ENCODE peak calls at places on chromosome 2, in ten cellular contexts. D, J, H, Z, K, A, F, Q, Y and B are unnamed samples.
A peak's percentile ranks its signal among the peaks of the same experiment; 100 is the strongest.

GRCh38 chr2:134170269-134170668 is 83.6 kb upstream of the MGAT5 start:
- DNase-seq in Y (no peak), Z (no peak), F (no peak), J (no peak), Q (no peak), D (peak; percentile 59), A (no peak), H (no peak), K (no peak), B (no peak)

GRCh38 chr2:20539133-20539719 is 92.4 kb downstream of the RHOB start:
- DNase-seq in A (no peak), K (no peak), Z (no peak), Q (no peak), Y (no peak), F (no peak), J (no peak), D (peak; percentile 32), H (no peak), B (no peak)

GRCh38 chr2:127917916-127918315 is 32.2 kb upstream of the AMMECR1L start:
- DNase-seq in F (no peak), A (no peak), Y (no peak), H (no peak), D (peak; percentile 15), K (peak; percentile 16), Z (no peak), Q (no peak), J (peak; percentile 5), B (no peak)

GRCh38 chr2:174888136-174888535 is 117.0 kb downstream of the CHN1 start:
- DNase-seq in F (no peak), A (no peak), D (peak; percentile 85), Y (no peak), Q (no peak), H (no peak), Z (no peak), J (peak; percentile 49), K (no peak), B (no peak)

GRCh38 chr2:64914735-64915509 is 74.3 kb upstream of the SLC1A4 start:
- DNase-seq in J (peak; percentile 9), F (no peak), D (peak; percentile 63), H (no peak), Q (no peak), Y (no peak), A (peak; percentile 54), Z (peak; percentile 36), K (no peak), B (no peak)

GRCh38 chr2:189144700-189145211 is 34.8 kb downstream of the COL5A2 start:
- DNase-seq in Z (no peak), Y (peak; percentile 77), J (peak; percentile 46), H (no peak), A (no peak), Q (no peak), F (no peak), K (no peak), D (peak; percentile 87), B (no peak)

GRCh38 chr2:14778015-14778414 is 145.5 kb downstream of the LRATD1 start:
- DNase-seq in D (peak; percentile 26), Q (peak; percentile 84), A (no peak), K (no peak), Z (no peak), H (no peak), F (no peak), J (peak; percentile 84), Y (no peak), B (no peak)

GRCh38 chr2:102439065-102439695 is 16.2 kb downstream of the IL18RAP start:
- DNase-seq in D (peak; percentile 71), K (peak; percentile 77), F (no peak), H (no peak), Z (no peak), Y (no peak), J (peak; percentile 73), Q (peak; percentile 60), A (no peak), B (no peak)

GRCh38 chr2:121281694-121282093 is 3.3 kb downstream of the TFCP2L1 start:
- DNase-seq in K (no peak), Z (no peak), H (no peak), Q (no peak), J (no peak), Y (no peak), A (no peak), F (no peak), D (no peak), B (no peak)

GRCh38 chr2:121284424-121285076 is 452 bp downstream of the TFCP2L1 start:
- DNase-seq in J (no peak), K (no peak), Q (peak; percentile 29), A (no peak), F (no peak), D (no peak), Z (no peak), H (no peak), Y (no peak), B (no peak)

GRCh38 chr2:121283670-121284245 is 1.2 kb downstream of the TFCP2L1 start:
- DNase-seq in Q (peak; percentile 41), F (no peak), Y (no peak), Z (no peak), H (no peak), K (no peak), D (no peak), J (no peak), A (no peak), B (no peak)

GRCh38 chr2:121281107-121281506 is 3.9 kb downstream of the TFCP2L1 start:
- DNase-seq in K (no peak), Y (no peak), J (no peak), Z (no peak), A (no peak), H (no peak), F (no peak), Q (no peak), D (no peak), B (no peak)

GRCh38 chr2:121282800-121283382 is 2.1 kb downstream of the TFCP2L1 start:
- DNase-seq in J (no peak), F (no peak), K (no peak), Q (no peak), H (no peak), A (no peak), D (no peak), Z (no peak), Y (no peak), B (peak; percentile 44)
- H3K4me3 ChIP-seq in J (no peak overlapping the region), F (no peak overlapping the region), K (no peak overlapping the region), Q (peak overlapping the region; percentile 63), H (no peak overlapping the region), A (no peak overlapping the region), D (no peak overlapping the region), Z (no peak overlapping the region), Y (no peak overlapping the region), B (no peak overlapping the region)

GRCh38 chr2:98445708-98446577 is 1.3 kb downstream of the INPP4A start:
- DNase-seq in Z (no peak), D (no peak), J (no peak), K (no peak), H (peak; percentile 40), F (peak; percentile 48), A (no peak), Y (no peak), Q (no peak), B (no peak)

GRCh38 chr2:98452396-98453027 is 7.9 kb downstream of the INPP4A start:
- DNase-seq in J (no peak), A (no peak), Y (no peak), K (no peak), Q (no peak), D (no peak), Z (no peak), H (no peak), F (no peak), B (no peak)

GRCh38 chr2:98445167-98445522 is 487 bp downstream of the INPP4A start:
- DNase-seq in Q (peak; percentile 24), Y (no peak), H (no peak), A (no peak), F (no peak), D (no peak), J (no peak), Z (no peak), K (no peak), B (no peak)

GRCh38 chr2:98446850-98447249 is 2.2 kb downstream of the INPP4A start:
- DNase-seq in D (no peak), K (no peak), Y (no peak), J (no peak), H (no peak), F (no peak), Z (no peak), A (no peak), Q (no peak), B (no peak)

GRCh38 chr2:98448441-98449145 is 3.9 kb downstream of the INPP4A start:
- DNase-seq in J (no peak), Z (no peak), Y (no peak), A (no peak), K (no peak), Q (no peak), H (no peak), D (no peak), F (peak; percentile 84), B (no peak)
- H3K4me3 ChIP-seq in J (no peak overlapping the region), Z (no peak overlapping the region), Y (no peak overlapping the region), A (no peak overlapping the region), K (no peak overlapping the region), Q (no peak overlapping the region), H (no peak overlapping the region), D (no peak overlapping the region), F (peak overlapping the region; percentile 59), B (no peak overlapping the region)

GRCh38 chr2:27765621-27766286 is 5.8 kb upstream of the MRPL33 start:
- DNase-seq in H (no peak), Y (no peak), D (peak; percentile 24), Q (peak; percentile 24), A (peak; percentile 76), Z (no peak), K (no peak), F (peak; percentile 62), J (peak; percentile 48), B (no peak)
- H3K4me3 ChIP-seq in H (no peak overlapping the region), Y (no peak overlapping the region), D (peak overlapping the region; percentile 15), Q (no peak overlapping the region), A (peak overlapping the region; percentile 4), Z (no peak overlapping the region), K (peak overlapping the region; percentile 27), F (peak overlapping the region; percentile 41), J (no peak overlapping the region), B (no peak overlapping the region)

GRCh38 chr2:16241166-16242160 is 301.1 kb downstream of the MYCN start:
- DNase-seq in Y (no peak), Z (no peak), F (no peak), Q (no peak), K (no peak), D (no peak), H (peak; percentile 97), A (no peak), J (no peak), B (no peak)

GRCh38 chr2:16244153-16244965 is 304.0 kb downstream of the MYCN start:
- DNase-seq in F (no peak), D (no peak), H (peak; percentile 100), A (no peak), Q (no peak), Y (no peak), K (no peak), J (no peak), Z (no peak), B (no peak)

GRCh38 chr2:16242906-16243305 is 302.6 kb downstream of the MYCN start:
- DNase-seq in D (no peak), H (peak; percentile 91), Z (no peak), Q (no peak), J (no peak), K (no peak), Y (no peak), F (no peak), A (no peak), B (no peak)

GRCh38 chr2:16244966-16245320 is 304.6 kb downstream of the MYCN start:
- DNase-seq in A (no peak), D (no peak), J (no peak), Z (no peak), H (peak; percentile 99), Q (no peak), Y (no peak), K (no peak), F (no peak), B (no peak)

DNA sequence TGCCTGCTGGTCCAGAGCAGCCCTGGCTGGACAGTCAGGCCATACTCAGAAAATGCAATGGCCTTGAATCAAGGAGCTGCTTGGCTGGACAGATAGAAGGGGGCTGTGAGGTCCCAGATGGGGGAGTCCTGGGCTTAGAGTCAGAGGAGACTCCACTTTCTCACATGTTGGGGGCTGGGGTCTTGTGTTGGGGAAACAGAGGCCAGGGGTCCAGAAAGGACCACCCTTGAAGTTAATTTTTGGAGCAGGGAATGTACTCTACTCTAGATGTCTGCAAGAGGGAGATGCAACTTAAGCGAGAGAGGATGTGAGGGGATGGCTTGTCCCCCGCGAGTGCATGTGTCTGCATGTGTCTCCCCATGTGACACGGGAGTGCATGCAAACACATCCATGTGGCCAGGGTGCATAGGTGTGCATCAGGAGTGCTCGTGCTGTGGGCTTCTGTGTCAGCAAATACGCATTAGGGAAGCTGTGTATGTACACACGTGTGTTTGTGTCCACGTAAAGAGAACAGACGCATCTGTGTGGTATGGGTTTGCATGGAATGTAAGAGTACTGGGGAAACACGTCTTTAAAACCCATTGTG is 303.2 kb downstream of the MYCN start:
- DNase-seq in A (no peak), K (no peak), Y (no peak), D (no peak), Q (no peak), H (peak; percentile 99), Z (no peak), J (no peak), F (no peak), B (no peak)
- H3K4me3 ChIP-seq in A (no peak overlapping the region), K (no peak overlapping the region), Y (no peak overlapping the region), D (no peak overlapping the region), Q (no peak overlapping the region), H (no peak overlapping the region), Z (no peak overlapping the region), J (no peak overlapping the region), F (no peak overlapping the region), B (no peak overlapping the region)